ENCODE peak calls at places on chromosomes 3 and 15, in ten cellular contexts. K is caudate nucleus; Y is iris pigment epithelial cell; W is stimulated activated CD8-positive, alpha-beta memory T cell treated with anti-CD3 and anti-CD28 coated beads, Interleukin-7, amount 100 ng/mL, for 24 hours; C is substantia nigra; X is MCF 10A; O is WTC11; H is EH; V is T-helper 1 cell; J is AG09309. T is an unnamed sample.

GRCh38 chr15:99228120-99228770 is 21.1 kb downstream of the TTC23 start:
- DNase-seq in K (no peak), Y (no peak), W (no peak), C (no peak), X (no peak), O (no peak), H (no peak), V (no peak), J (no peak), T (no peak)

GRCh38 chr3:178343433-178344038 is 192.7 kb upstream of the KCNMB2 start:
- DNase-seq in K (no peak), Y (no peak), W (no peak), C (no peak), X (peak; percentile 14), O (no peak), H (no peak), V (no peak), J (no peak), T (peak; percentile 46)

GRCh38 chr3:46881819-46882376 is 4.4 kb downstream of the PTH1R start:
- DNase-seq in K (no peak), Y (no peak), W (no peak), C (no peak), X (no peak), O (peak; percentile 63), H (peak; percentile 41), V (no peak), J (no peak), T (peak; percentile 84)

GRCh38 chr15:37101634-37102314 is 1.4 kb upstream of the MEIS2 start:
- DNase-seq in K (peak; percentile 72), Y (peak; percentile 64), W (no peak), C (peak; percentile 37), X (peak; percentile 73), O (peak; percentile 81), H (peak; percentile 81), V (no peak), J (no peak), T (peak; percentile 93)

GRCh38 chr3:15801298-15801697 is 3.5 kb upstream of the ANKRD28 start:
- DNase-seq in K (no peak), Y (no peak), W (no peak), C (no peak), X (no peak), O (no peak), H (no peak), V (no peak), J (no peak), T (no peak)

GRCh38 chr15:92751528-92751927 is 96.0 kb upstream of the FAM174B start:
- DNase-seq in K (no peak), Y (no peak), W (no peak), C (no peak), X (no peak), O (no peak), H (no peak), V (no peak), J (no peak), T (no peak)

GRCh38 chr3:186640473-186640818 is 247 bp downstream of the FETUB start:
- DNase-seq in K (no peak), Y (peak; percentile 12), W (no peak), C (no peak), X (peak; percentile 96), O (no peak), H (peak; percentile 61), V (no peak), J (no peak), T (no peak)

GRCh38 chr3:38221005-38221404 is 44.6 kb upstream of the SLC22A13 start:
- DNase-seq in K (no peak), Y (no peak), W (no peak), C (no peak), X (no peak), O (no peak), H (no peak), V (no peak), J (no peak), T (no peak)

GRCh38 chr3:1007890-1008289 is 84.9 kb upstream of the CNTN6 start:
- DNase-seq in K (no peak), Y (peak; percentile 74), W (no peak), C (no peak), X (no peak), O (no peak), H (no peak), V (no peak), J (no peak), T (no peak)

T was measured in sigmoid colon.